ENCODE peak calls at places on chromosome 13, in ten cellular contexts. Y is colonic mucosa, A is thoracic aorta, K is neural progenitor cell, U is body of pancreas, R is IMR-90, Q is tibial artery, V is WERI-Rb-1, G is stomach, X is pancreas. L is an unnamed sample.

GRCh38 chr13:109448629-109449028 is 337.8 kb downstream of the IRS2 start:
- DNase-seq in Y (no peak), A (no peak), K (no peak), U (no peak), R (no peak), Q (no peak), V (no peak), G (no peak), X (no peak), L (no peak)

GRCh38 chr13:45847554-45848224 is 3.9 kb downstream of the SIAH3 start:
- DNase-seq in Y (no peak), A (no peak), K (no peak), U (peak; percentile 46), R (no peak), Q (peak; percentile 36), V (no peak), G (peak; percentile 26), X (peak; percentile 38), L (no peak)

GRCh38 chr13:32019612-32020233 is 11.9 kb upstream of the FRY start:
- DNase-seq in Y (peak; percentile 40), A (no peak), K (peak; percentile 76), U (peak; percentile 44), R (peak; percentile 81), Q (no peak), V (peak; percentile 69), G (no peak), X (peak; percentile 31), L (no peak)

GRCh38 chr13:51313619-51314018 is 25.9 kb upstream of the SERPINE3 start:
- DNase-seq in Y (no peak), A (no peak), K (no peak), U (no peak), R (no peak), Q (no peak), V (no peak), G (no peak), X (no peak), L (no peak)

GRCh38 chr13:109436055-109436622 is 350.2 kb downstream of the IRS2 start:
- DNase-seq in Y (no peak), A (no peak), K (no peak), U (no peak), R (no peak), Q (no peak), V (no peak), G (no peak), X (no peak), L (no peak)

GRCh38 chr13:65453982-65454381 is 1776.2 kb downstream of the PCDH9 start:
- DNase-seq in Y (no peak), A (no peak), K (no peak), U (no peak), R (no peak), Q (no peak), V (no peak), G (no peak), X (no peak), L (no peak)

GRCh38 chr13:99312493-99312883 is 5.3 kb upstream of the GPR183 start:
- DNase-seq in Y (no peak), A (no peak), K (no peak), U (peak; percentile 84), R (peak; percentile 39), Q (peak; percentile 83), V (no peak), G (no peak), X (peak; percentile 68), L (no peak)

GRCh38 chr13:42487221-42487620 is 86.7 kb upstream of the TNFSF11 start:
- DNase-seq in Y (no peak), A (no peak), K (no peak), U (no peak), R (peak; percentile 21), Q (no peak), V (no peak), G (no peak), X (no peak), L (no peak)

GRCh38 chr13:102089177-102089576 is 312.7 kb downstream of the FGF14 start:
- DNase-seq in Y (no peak), A (no peak), K (no peak), U (no peak), R (no peak), Q (no peak), V (no peak), G (no peak), X (no peak), L (no peak)

GRCh38 chr13:106077017-106077416 is 458.4 kb downstream of the EFNB2 start:
- DNase-seq in Y (no peak), A (no peak), K (no peak), U (no peak), R (no peak), Q (no peak), V (no peak), G (no peak), X (no peak), L (no peak)

GRCh38 chr13:110358381-110358780 is 51.3 kb downstream of the COL4A2 start:
- DNase-seq in Y (no peak), A (no peak), K (no peak), U (no peak), R (no peak), Q (no peak), V (peak; percentile 3), G (no peak), X (no peak), L (no peak)

DNA sequence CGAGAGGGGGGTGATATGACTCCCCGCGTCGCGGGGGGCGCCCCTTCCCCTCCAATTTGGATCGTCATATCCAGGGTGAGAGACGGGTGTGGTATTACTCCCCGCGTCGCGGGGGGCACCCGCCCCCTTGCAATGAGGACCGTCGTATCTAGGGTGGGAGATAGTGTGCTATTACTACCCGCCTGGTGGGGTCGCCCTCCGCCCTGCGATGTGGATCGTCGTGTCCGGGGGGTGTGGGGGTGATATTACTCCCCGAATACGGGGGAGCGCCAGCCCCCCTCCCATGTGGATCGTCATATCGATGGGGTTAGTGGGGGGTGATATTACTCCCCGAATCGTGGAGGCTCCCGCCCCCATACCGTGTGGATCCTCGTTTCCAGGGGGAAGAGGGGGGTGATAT is 29.2 kb upstream of the RGCC start:
- DNase-seq in Y (peak; percentile 20), A (no peak), K (peak; percentile 53), U (no peak), R (no peak), Q (no peak), V (no peak), G (no peak), X (no peak), L (peak; percentile 6)
- H3K4me3 ChIP-seq in Y (no peak overlapping the region), A (peak overlapping the region; percentile 9), K (peak overlapping the region; percentile 48), U (no peak overlapping the region), R (peak overlapping the region; percentile 21), Q (peak overlapping the region; percentile 9), V (no peak overlapping the region), G (no peak overlapping the region), X (no peak overlapping the region), L (no peak overlapping the region)

GRCh38 chr13:50275392-50276063 is 260.3 kb downstream of the KCNRG start:
- DNase-seq in Y (no peak), A (no peak), K (no peak), U (peak; percentile 8), R (no peak), Q (no peak), V (no peak), G (no peak), X (no peak), L (no peak)
- TF ChIP-seq CTCF in Y (no peak), A (no peak), K (no peak), U (no peak), R (no peak), Q (no peak), V (no peak), G (no peak), X (no peak), L (no peak)

GRCh38 chr13:27795718-27796019 is 3.4 kb downstream of the GSX1 start:
- DNase-seq in Y (no peak), A (no peak), K (no peak), U (no peak), R (no peak), Q (no peak), V (no peak), G (no peak), X (no peak), L (no peak)
- H3K27me3 ChIP-seq in Y (peaks cover 80% of the 10 kb centered on the region), A (peaks cover 24% of the 10 kb centered on the region), K (peaks cover 100% of the 10 kb centered on the region), U (peaks cover 69% of the 10 kb centered on the region), R (peaks cover 76% of the 10 kb centered on the region), Q (peaks cover 7% of the 10 kb centered on the region), V (peaks cover 100% of the 10 kb centered on the region), G (peaks cover 100% of the 10 kb centered on the region), X (peaks cover 15% of the 10 kb centered on the region), L (peaks cover 6% of the 10 kb centered on the region)

GRCh38 chr13:20126460-20127262 is 34.2 kb downstream of the GJA3 start:
- DNase-seq in Y (no peak), A (no peak), K (no peak), U (no peak), R (no peak), Q (no peak), V (no peak), G (no peak), X (no peak), L (no peak)
- H3K4me3 ChIP-seq in Y (no peak overlapping the region), A (no peak overlapping the region), K (no peak overlapping the region), U (no peak overlapping the region), R (no peak overlapping the region), Q (no peak overlapping the region), V (no peak overlapping the region), G (no peak overlapping the region), X (no peak overlapping the region), L (no peak overlapping the region)

L was measured in GM06990.